ENCODE peak calls at places on chromosomes 7 and 10, in eight cellular contexts. J is tibial nerve, P is kidney epithelial cell, R is Peyer's patch, Z is brain microvascular endothelial cell, A is astrocyte of the spinal cord, M is heart right ventricle, N is breast epithelium. V is an unnamed sample.

GRCh38 chr7:74134117-74134539 is 40.0 kb upstream of the EIF4H start:
- DNase-seq in M (no peak), P (no peak), R (no peak), Z (no peak), N (no peak), J (no peak), A (no peak), V (no peak)

GRCh38 chr10:106563384-106563783 is 601.1 kb downstream of the SORCS1 start:
- DNase-seq in J (no peak), N (no peak), R (no peak), Z (no peak), P (no peak), M (no peak), A (no peak), V (no peak)

GRCh38 chr10:124640538-124641231 is 103.5 kb downstream of the FAM53B start:
- DNase-seq in P (no peak), A (no peak), Z (no peak), R (no peak), M (peak; percentile 48), N (no peak), J (no peak), V (no peak)

GRCh38 chr10:32317795-32318194 is 29.2 kb downstream of the EPC1 start:
- DNase-seq in Z (no peak), J (no peak), N (no peak), R (no peak), A (no peak), P (no peak), M (no peak), V (no peak)

GRCh38 chr7:148503900-148504487 is 86.6 kb upstream of the C7orf33 start:
- DNase-seq in J (no peak), M (no peak), R (no peak), Z (no peak), N (no peak), P (no peak), A (peak; percentile 40), V (no peak)

GRCh38 chr7:133512560-133512959 is 259.7 kb downstream of the EXOC4 start:
- DNase-seq in Z (peak; percentile 84), P (no peak), R (no peak), J (no peak), M (no peak), N (no peak), A (peak; percentile 94), V (no peak)

GRCh38 chr7:158421394-158421793 is 166.2 kb downstream of the PTPRN2 start:
- DNase-seq in M (no peak), N (no peak), Z (no peak), R (no peak), J (no peak), P (no peak), A (no peak), V (no peak)

GRCh38 chr7:101947899-101948298 is 130.5 kb downstream of the CUX1 start:
- DNase-seq in J (no peak), M (peak; percentile 77), N (no peak), R (no peak), P (no peak), Z (peak; percentile 33), A (no peak), V (no peak)

GRCh38 chr7:70434376-70434775 is 697.6 kb upstream of the GALNT17 start:
- DNase-seq in J (no peak), A (no peak), P (no peak), N (no peak), R (no peak), M (no peak), Z (no peak), V (no peak)

GRCh38 chr10:10977231-10977956 is 40.3 kb upstream of the CELF2 start:
- DNase-seq in J (no peak), A (no peak), R (no peak), N (no peak), Z (no peak), M (no peak), P (no peak), V (no peak)

GRCh38 chr10:75432176-75432575 is 752 bp downstream of the LRMDA start:
- DNase-seq in N (no peak), M (no peak), Z (no peak), P (no peak), A (no peak), J (no peak), R (no peak), V (no peak)
- H3K4me3 ChIP-seq in N (peak overlapping the region; percentile 61), M (peak overlapping the region; percentile 48), Z (no peak overlapping the region), P (no peak overlapping the region), A (no peak overlapping the region), J (peak overlapping the region; percentile 84), R (peak overlapping the region; percentile 67), V (no peak overlapping the region)

DNA sequence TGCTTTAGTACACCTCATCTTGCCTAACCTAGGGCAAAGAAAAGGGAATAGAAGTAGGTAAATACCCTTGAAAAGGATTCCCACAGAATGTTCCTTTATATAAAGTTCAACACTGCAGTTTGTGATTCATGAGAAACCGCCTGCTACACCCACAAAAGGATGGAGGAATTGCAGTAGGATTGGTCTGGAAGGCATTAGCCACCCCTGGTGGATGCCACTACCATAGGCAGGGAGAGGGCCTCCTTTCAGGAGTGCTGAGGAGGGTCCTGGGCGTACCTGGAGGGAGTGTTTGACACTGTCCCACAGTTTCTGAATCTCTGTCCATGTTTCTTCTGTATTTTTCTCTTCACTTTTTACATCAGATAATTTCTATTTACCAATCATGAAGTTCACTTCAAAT is 221.8 kb upstream of the TMEM72 start:
- DNase-seq in M (no peak), R (no peak), J (no peak), Z (no peak), A (no peak), P (no peak), N (no peak), V (no peak)
- TF ChIP-seq CTCF in M (no peak), R (no peak), J (no peak), Z (peak; percentile 61), A (peak; percentile 35), P (peak; percentile 18), N (no peak), V (peak; percentile 50)

DNA sequence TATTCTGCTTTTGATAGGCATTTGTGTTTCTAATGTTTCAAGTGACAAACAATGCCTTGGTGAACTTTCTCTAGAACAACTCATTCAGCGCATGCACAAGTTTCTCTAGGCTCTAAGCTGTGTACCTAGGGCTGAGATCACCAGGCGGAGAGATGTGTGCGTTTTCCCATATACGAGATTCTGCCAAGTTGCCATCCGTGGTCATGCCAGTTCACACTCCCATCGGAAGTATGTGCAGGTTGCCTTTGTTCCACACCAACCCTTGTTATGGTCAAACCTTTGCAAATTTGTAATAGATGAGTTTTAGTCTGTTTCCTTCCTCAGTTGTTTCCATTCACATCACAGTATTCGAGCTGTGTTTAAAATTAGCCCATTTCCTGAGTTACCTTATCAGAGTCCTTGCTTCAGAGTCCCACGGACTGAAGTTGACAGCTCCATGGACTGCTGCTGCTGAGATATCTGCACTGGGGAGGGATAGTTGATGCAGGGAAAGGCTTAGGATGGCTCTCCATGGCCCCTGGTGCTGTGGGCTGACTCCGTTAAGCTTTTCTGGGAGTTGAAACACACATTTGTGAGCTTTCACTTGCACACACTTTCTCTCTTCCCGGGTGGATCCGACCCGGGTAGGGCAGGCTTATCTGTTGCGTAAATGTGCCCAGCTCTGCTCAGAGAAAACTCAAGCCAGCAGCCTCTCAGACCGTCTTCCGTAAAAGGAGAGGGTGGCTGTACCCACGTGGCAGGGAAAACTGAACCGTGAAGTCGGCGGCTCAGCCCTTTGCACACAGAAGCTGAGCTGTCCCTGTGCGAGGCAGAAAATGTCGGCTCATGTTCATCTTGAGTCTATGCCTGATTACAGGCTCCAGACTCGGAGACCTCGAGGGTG is 49.4 kb downstream of the HK1 start:
- DNase-seq in R (peak; percentile 54), Z (peak; percentile 50), M (peak; percentile 61), J (no peak), A (peak; percentile 62), N (peak; percentile 75), P (peak; percentile 63), V (peak; percentile 58)
- H3K4me3 ChIP-seq in R (no peak overlapping the region), Z (no peak overlapping the region), M (no peak overlapping the region), J (peak overlapping the region; percentile 26), A (no peak overlapping the region), N (peak overlapping the region; percentile 4), P (no peak overlapping the region), V (peak overlapping the region; percentile 23)

GRCh38 chr10:78619244-78619851 is 449.4 kb upstream of the ZMIZ1 start:
- DNase-seq in N (no peak), M (no peak), R (no peak), Z (no peak), A (no peak), J (no peak), P (no peak), V (no peak)

GRCh38 chr10:78618050-78618449 is 450.7 kb upstream of the ZMIZ1 start:
- DNase-seq in N (no peak), A (no peak), Z (no peak), R (no peak), M (no peak), J (no peak), P (no peak), V (no peak)

GRCh38 chr10:78614744-78615143 is 454.0 kb upstream of the ZMIZ1 start:
- DNase-seq in N (no peak), M (no peak), J (no peak), R (no peak), P (no peak), Z (no peak), A (no peak), V (no peak)

GRCh38 chr10:78614267-78614666 is 454.5 kb upstream of the ZMIZ1 start:
- DNase-seq in P (no peak), A (no peak), J (no peak), Z (no peak), R (no peak), M (no peak), N (no peak), V (no peak)

GRCh38 chr10:78617633-78618032 is 451.1 kb upstream of the ZMIZ1 start:
- DNase-seq in Z (no peak), J (no peak), R (no peak), A (no peak), N (no peak), M (no peak), P (no peak), V (no peak)
- TF ChIP-seq CTCF in Z (no peak), J (no peak), R (no peak), A (no peak), N (no peak), M (no peak), P (no peak), V (no peak)

GRCh38 chr7:140231779-140232491 is 55.2 kb upstream of the KDM7A start:
- DNase-seq in N (no peak), R (peak; percentile 63), J (no peak), M (no peak), A (no peak), Z (no peak), P (no peak), V (peak; percentile 56)

GRCh38 chr7:140230862-140231778 is 54.3 kb upstream of the KDM7A start:
- DNase-seq in J (no peak), A (peak; percentile 15), Z (peak; percentile 29), N (no peak), M (peak; percentile 39), R (peak; percentile 86), P (no peak), V (no peak)

GRCh38 chr7:140229101-140229525 is 52.3 kb upstream of the KDM7A start:
- DNase-seq in A (no peak), M (no peak), J (no peak), P (no peak), Z (no peak), R (no peak), N (no peak), V (no peak)

GRCh38 chr7:140229591-140230516 is 53.1 kb upstream of the KDM7A start:
- DNase-seq in M (peak; percentile 18), Z (no peak), A (no peak), R (peak; percentile 87), P (no peak), N (no peak), J (no peak), V (no peak)

DNA sequence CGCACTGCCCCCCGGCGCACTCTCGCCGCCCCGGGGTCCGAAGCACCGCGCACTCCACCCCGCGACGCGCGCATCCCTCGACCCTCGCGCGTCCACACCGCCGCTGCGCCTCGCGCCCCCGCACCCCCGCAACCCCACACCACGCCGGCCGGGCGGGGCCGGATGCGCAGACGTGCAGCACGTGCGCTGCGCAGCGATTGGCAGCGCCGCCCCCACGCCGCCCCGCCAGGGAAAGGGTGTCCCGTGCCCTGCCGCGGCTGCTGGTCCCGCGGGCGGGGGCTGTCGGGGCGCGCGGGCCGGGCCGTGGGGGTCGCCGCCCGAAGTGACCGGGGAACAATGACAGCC is 53.7 kb upstream of the KDM7A start:
- DNase-seq in R (peak; percentile 82), J (no peak), P (no peak), Z (no peak), N (no peak), A (no peak), M (peak; percentile 65), V (no peak)
- H3K4me3 ChIP-seq in R (peak overlapping the region; percentile 75), J (peak overlapping the region; percentile 26), P (peak overlapping the region; percentile 33), Z (peak overlapping the region; percentile 56), N (peak overlapping the region; percentile 58), A (peak overlapping the region; percentile 41), M (peak overlapping the region; percentile 51), V (no peak overlapping the region)